ENCODE peak calls at places on chromosomes 16 and 17, in eight cellular contexts. O is aorta; P is CD8-positive, alpha-beta T cell; H is IMR-90; J is CD4-positive, CD25-positive, alpha-beta regulatory T cell; X is cardiac fibroblast; T is uterus; R is choroid plexus epithelial cell. L is an unnamed sample.

GRCh38 chr16:20676268-20676828 is 21.1 kb downstream of the ACSM1 start:
- DNase-seq in O (no peak), P (no peak), H (no peak), J (no peak), X (no peak), T (peak; percentile 54), R (no peak), L (no peak)

GRCh38 chr17:14157822-14158221 is 78.8 kb downstream of the CDRT15 start:
- DNase-seq in O (no peak), P (no peak), H (no peak), J (no peak), X (no peak), T (no peak), R (no peak), L (no peak)

GRCh38 chr16:27838536-27839175 is 224.9 kb downstream of the GSG1L start:
- DNase-seq in O (no peak), P (no peak), H (no peak), J (no peak), X (no peak), T (no peak), R (no peak), L (no peak)

GRCh38 chr16:5024632-5025031 is 9.1 kb downstream of the NAGPA start:
- DNase-seq in O (no peak), P (no peak), H (no peak), J (no peak), X (peak; percentile 42), T (no peak), R (peak; percentile 18), L (no peak)

GRCh38 chr17:6427284-6427781 is 7.6 kb downstream of the AIPL1 start:
- DNase-seq in O (no peak), P (peak; percentile 47), H (peak; percentile 16), J (peak; percentile 24), X (peak; percentile 16), T (no peak), R (peak; percentile 65), L (no peak)

GRCh38 chr17:16477255-16477654 is 14.7 kb downstream of the LRRC75A start:
- DNase-seq in O (peak; percentile 80), P (no peak), H (peak; percentile 89), J (no peak), X (peak; percentile 77), T (peak; percentile 79), R (peak; percentile 83), L (no peak)

GRCh38 chr16:65415460-65415859 is 293.6 kb upstream of the CDH11 start:
- DNase-seq in O (no peak), P (no peak), H (peak; percentile 12), J (no peak), X (no peak), T (no peak), R (peak; percentile 58), L (no peak)

GRCh38 chr17:80082403-80083135 is 18.8 kb upstream of the GAA start:
- DNase-seq in O (no peak), P (peak; percentile 60), H (peak; percentile 78), J (peak; percentile 54), X (peak; percentile 82), T (peak; percentile 70), R (peak; percentile 84), L (peak; percentile 85)

GRCh38 chr17:51119415-51120356 is 982 bp downstream of the SPAG9 start:
- DNase-seq in O (peak; percentile 63), P (peak; percentile 38), H (peak; percentile 46), J (peak; percentile 33), X (peak; percentile 49), T (peak; percentile 43), R (peak; percentile 58), L (peak; percentile 65)

GRCh38 chr17:6699997-6700947 is 12.9 kb downstream of the SLC13A5 start:
- DNase-seq in O (no peak), P (no peak), H (no peak), J (no peak), X (no peak), T (no peak), R (no peak), L (no peak)

GRCh38 chr16:72853575-72853974 is 194.4 kb downstream of the ZFHX3 start:
- DNase-seq in O (no peak), P (no peak), H (no peak), J (no peak), X (no peak), T (no peak), R (no peak), L (no peak)

GRCh38 chr17:27986805-27987684 is 55.4 kb upstream of the NLK start:
- DNase-seq in O (no peak), P (no peak), H (no peak), J (no peak), X (peak; percentile 68), T (peak; percentile 32), R (no peak), L (peak; percentile 25)

DNA sequence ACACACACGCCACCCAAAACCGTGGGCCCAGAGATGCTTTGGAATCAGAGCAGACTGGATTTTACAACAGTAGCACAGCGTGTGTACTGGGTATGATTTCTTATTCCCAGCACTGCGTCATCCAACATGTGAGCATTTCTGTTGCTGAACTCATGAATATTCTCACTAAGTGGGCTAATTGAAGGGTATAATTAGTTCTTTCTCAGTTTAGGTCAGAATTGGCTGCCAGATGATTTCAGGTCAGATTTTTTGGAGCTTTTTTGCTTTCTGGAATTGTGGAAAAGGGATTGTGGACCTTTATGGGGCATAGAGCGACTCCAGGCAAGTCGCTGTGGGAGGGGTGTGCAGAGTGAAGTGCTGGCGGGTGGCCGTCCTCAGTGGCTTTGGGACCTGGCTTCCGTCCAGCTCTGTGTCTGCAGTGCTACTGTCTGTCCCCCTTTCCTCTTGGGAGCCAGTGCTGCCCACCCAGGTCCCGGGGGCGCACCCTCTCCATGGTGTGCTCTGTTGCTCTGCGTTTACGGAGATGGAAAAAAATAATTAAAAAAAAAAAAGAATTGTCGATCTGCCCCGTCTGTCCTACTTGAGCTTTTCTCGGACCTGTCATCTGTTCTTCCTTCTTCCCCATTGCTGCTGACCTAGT is 25.0 kb downstream of the FOXK2 start:
- DNase-seq in O (no peak), P (no peak), H (no peak), J (no peak), X (no peak), T (peak; percentile 62), R (no peak), L (no peak)
- H3K4me3 ChIP-seq in O (peak overlapping the region; percentile 43), P (no peak overlapping the region), H (no peak overlapping the region), J (no peak overlapping the region), X (no peak overlapping the region), T (peak overlapping the region; percentile 31), R (peak overlapping the region; percentile 15), L (no peak overlapping the region)

GRCh38 chr17:44007346-44008204 is 3.2 kb downstream of the NAGS start:
- DNase-seq in O (peak; percentile 71), P (no peak), H (no peak), J (no peak), X (no peak), T (no peak), R (no peak), L (peak; percentile 39)

GRCh38 chr17:44005865-44006580 is 1.6 kb downstream of the NAGS start:
- DNase-seq in O (peak; percentile 60), P (peak; percentile 42), H (no peak), J (peak; percentile 43), X (no peak), T (no peak), R (peak; percentile 38), L (no peak)

GRCh38 chr17:44008205-44008909 is 3.9 kb downstream of the NAGS start:
- DNase-seq in O (no peak), P (no peak), H (no peak), J (no peak), X (no peak), T (no peak), R (no peak), L (no peak)

GRCh38 chr17:44005527-44005864 is 1.1 kb downstream of the NAGS start:
- DNase-seq in O (peak; percentile 51), P (no peak), H (no peak), J (no peak), X (no peak), T (no peak), R (no peak), L (no peak)

GRCh38 chr17:44006581-44007345 is 2.3 kb downstream of the NAGS start:
- DNase-seq in O (peak; percentile 100), P (peak; percentile 96), H (peak; percentile 92), J (peak; percentile 86), X (peak; percentile 98), T (peak; percentile 99), R (peak; percentile 98), L (peak; percentile 100)
- H3K4me3 ChIP-seq in O (peak overlapping the region; percentile 58), P (peak overlapping the region; percentile 50), H (peak overlapping the region; percentile 59), J (peak overlapping the region; percentile 81), X (peak overlapping the region; percentile 66), T (peak overlapping the region; percentile 45), R (peak overlapping the region; percentile 72), L (peak overlapping the region; percentile 66)

DNA sequence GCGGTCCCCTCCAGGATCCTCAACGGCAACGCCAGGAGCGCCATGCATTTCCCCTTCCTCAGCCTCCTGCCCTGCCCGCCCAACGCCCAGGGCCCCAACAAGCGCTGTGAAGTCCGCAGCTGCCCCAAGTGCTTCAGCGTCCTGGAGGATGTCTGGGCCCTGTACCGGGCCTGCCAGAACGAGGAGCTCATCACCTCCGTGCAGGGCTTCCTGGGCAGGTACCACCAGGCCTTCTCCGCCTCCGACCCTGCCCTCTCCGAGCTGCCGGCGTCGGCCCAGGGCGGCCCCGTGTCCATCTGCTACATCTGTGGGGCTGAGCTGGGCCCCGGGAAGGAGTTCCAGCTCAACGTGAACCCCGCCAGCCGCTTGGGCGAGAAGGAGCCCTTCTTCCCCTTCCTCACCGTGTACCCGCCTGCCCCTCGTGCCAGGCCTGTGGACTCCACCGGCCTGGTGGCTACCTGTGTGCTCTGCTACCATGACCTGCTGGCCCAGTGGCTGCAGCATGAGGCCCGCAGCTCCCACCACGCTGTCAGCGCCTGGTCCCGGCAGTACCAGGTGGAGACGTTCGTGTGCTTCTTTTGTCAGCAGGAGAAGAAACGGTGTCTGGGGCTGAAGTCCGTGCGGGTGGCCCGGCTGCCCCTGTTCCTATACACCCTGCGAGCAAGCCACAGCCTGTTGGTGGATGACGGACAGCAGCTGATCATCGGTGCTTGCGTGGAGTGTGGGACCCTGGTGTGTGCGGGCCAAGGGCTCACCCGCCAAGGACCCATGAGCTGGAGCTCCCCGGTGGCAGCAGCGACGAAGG is 58.9 kb upstream of the CIBAR2 start:
- DNase-seq in O (no peak), P (peak; percentile 12), H (no peak), J (no peak), X (no peak), T (no peak), R (no peak), L (no peak)
- H3K4me3 ChIP-seq in O (no peak overlapping the region), P (no peak overlapping the region), H (peak overlapping the region; percentile 51), J (no peak overlapping the region), X (peak overlapping the region; percentile 7), T (peak overlapping the region; percentile 22), R (peak overlapping the region; percentile 61), L (peak overlapping the region; percentile 38)

GRCh38 chr17:35750526-35751395 is 2.3 kb downstream of the GAS2L2 start:
- DNase-seq in O (no peak), P (no peak), H (no peak), J (no peak), X (no peak), T (no peak), R (no peak), L (no peak)

GRCh38 chr17:35748323-35748960 is 4.6 kb downstream of the GAS2L2 start:
- DNase-seq in O (no peak), P (no peak), H (no peak), J (no peak), X (no peak), T (no peak), R (no peak), L (no peak)

GRCh38 chr17:35748979-35749378 is 4.1 kb downstream of the GAS2L2 start:
- DNase-seq in O (no peak), P (no peak), H (no peak), J (no peak), X (no peak), T (no peak), R (no peak), L (no peak)

GRCh38 chr17:35747540-35748017 is 5.5 kb downstream of the GAS2L2 start:
- DNase-seq in O (peak; percentile 82), P (peak; percentile 77), H (peak; percentile 75), J (peak; percentile 77), X (peak; percentile 86), T (peak; percentile 73), R (peak; percentile 91), L (peak; percentile 75)

GRCh38 chr17:35749560-35750412 is 3.3 kb downstream of the GAS2L2 start:
- DNase-seq in O (no peak), P (no peak), H (peak; percentile 20), J (no peak), X (peak; percentile 43), T (no peak), R (peak; percentile 51), L (no peak)
- H3K4me3 ChIP-seq in O (no peak overlapping the region), P (no peak overlapping the region), H (peak overlapping the region; percentile 8), J (no peak overlapping the region), X (peak overlapping the region; percentile 18), T (no peak overlapping the region), R (peak overlapping the region; percentile 21), L (no peak overlapping the region)

L was measured in HAP-1.